ENCODE peak calls at places on chromosomes 4 and X, in six cellular contexts. M, J, C, Z, K and L are unnamed samples.
A peak's percentile ranks its signal among the peaks of the same experiment; 100 is the strongest.

GRCh38 chr4:156824451-156825060 is 147.0 kb downstream of the PDGFC start:
- DNase-seq in K (no peak), M (no peak), J (no peak), C (no peak), Z (no peak), L (no peak)

GRCh38 chrX:87900320-87900908 is 382.8 kb downstream of the KLHL4 start:
- DNase-seq in C (no peak), K (no peak), M (no peak), J (no peak), Z (no peak), L (no peak)

GRCh38 chr4:115851918-115852766 is 738.7 kb upstream of the NDST4 start:
- DNase-seq in C (no peak), J (peak; percentile 55), K (peak; percentile 37), M (no peak), Z (no peak), L (no peak)

GRCh38 chr4:65046496-65047101 is 623.7 kb downstream of the EPHA5 start:
- DNase-seq in Z (no peak), K (no peak), C (no peak), J (no peak), M (no peak), L (no peak)

GRCh38 chrX:137194164-137194563 is 160.4 kb upstream of the GPR101 start:
- DNase-seq in J (no peak), Z (no peak), C (no peak), K (peak; percentile 13), M (peak; percentile 6), L (no peak)

GRCh38 chr4:2796261-2797187 is 3.6 kb downstream of the SH3BP2 start:
- DNase-seq in Z (peak; percentile 78), J (peak; percentile 68), C (peak; percentile 49), K (peak; percentile 30), M (no peak), L (peak; percentile 87)

GRCh38 chr4:14167876-14168510 is 540.5 kb upstream of the BOD1L1 start:
- DNase-seq in M (peak; percentile 54), J (no peak), C (no peak), K (no peak), Z (no peak), L (peak; percentile 45)

GRCh38 chr4:7115557-7116340 is 47.9 kb upstream of the GRPEL1 start:
- DNase-seq in J (no peak), K (no peak), C (no peak), Z (no peak), M (no peak), L (no peak)

GRCh38 chrX:40147399-40148188 is 49.8 kb upstream of the BCOR start:
- DNase-seq in J (no peak), C (no peak), M (no peak), K (no peak), Z (no peak), L (no peak)

GRCh38 chr4:40991908-40992307 is 222.4 kb downstream of the APBB2 start:
- DNase-seq in Z (no peak), C (no peak), M (peak; percentile 7), K (no peak), J (no peak), L (no peak)